ENCODE peak calls at places on chromosomes 4 and X, in seven cellular contexts. L is effector memory CD4-positive, alpha-beta T cell; O is GM10248; P is NCI-H69; H is stimulated activated naive B cell treated with anti-CD40 and anti-IgM and Interleukin-4, amounts not matched to agents 10 μg/mL and 1 μg/mL and 100 μg/mL, for 72 hours; Q is adrenal gland; J is activated naive CD4-positive, alpha-beta T cell treated with anti-CD3 and anti-CD28 coated beads for 36 hours. T is an unnamed sample.

GRCh38 chrX:64894454-64895038 is 81.7 kb downstream of the ZC4H2 start:
- DNase-seq in L (peak; percentile 6), O (peak; percentile 23), P (no peak), H (no peak), Q (peak; percentile 15), J (peak; percentile 56), T (peak; percentile 2)

GRCh38 chrX:152821145-152821765 is 9.3 kb downstream of the CETN2 start:
- DNase-seq in L (no peak), O (no peak), P (peak; percentile 59), H (no peak), Q (peak; percentile 30), J (peak; percentile 20), T (no peak)

GRCh38 chr4:89496851-89497250 is 189.3 kb upstream of the GPRIN3 start:
- DNase-seq in L (no peak), O (no peak), P (no peak), H (no peak), Q (no peak), J (no peak), T (no peak)

GRCh38 chr4:148034821-148035220 is 302.9 kb downstream of the ARHGAP10 start:
- DNase-seq in L (no peak), O (no peak), P (peak; percentile 32), H (no peak), Q (no peak), J (no peak), T (no peak)

GRCh38 chrX:46653482-46653881 is 79.9 kb downstream of the CHST7 start:
- DNase-seq in L (no peak), O (no peak), P (peak; percentile 49), H (no peak), Q (no peak), J (peak; percentile 30), T (no peak)

GRCh38 chr4:61648264-61648663 is 448.1 kb downstream of the ADGRL3 start:
- DNase-seq in L (no peak), O (no peak), P (no peak), H (no peak), Q (no peak), J (no peak), T (no peak)

GRCh38 chrX:77743720-77744119 is 42.3 kb downstream of the ATRX start:
- DNase-seq in L (no peak), O (no peak), P (peak; percentile 2), H (no peak), Q (no peak), J (no peak), T (no peak)

GRCh38 chr4:108058685-108059440 is 69.2 kb downstream of the HADH start:
- DNase-seq in L (no peak), O (no peak), P (peak; percentile 66), H (no peak), Q (no peak), J (no peak), T (no peak)

GRCh38 chr4:170705907-170706306 is 616.2 kb upstream of the AADAT start:
- DNase-seq in L (no peak), O (no peak), P (no peak), H (no peak), Q (no peak), J (no peak), T (no peak)

GRCh38 chr4:108029321-108029720 is 39.6 kb downstream of the HADH start:
- DNase-seq in L (no peak), O (no peak), P (no peak), H (no peak), Q (no peak), J (peak; percentile 75), T (no peak)

GRCh38 chr4:1371831-1372165 is 24.8 kb downstream of the UVSSA start:
- DNase-seq in L (no peak), O (no peak), P (no peak), H (no peak), Q (no peak), J (no peak), T (no peak)